ENCODE peak calls at places on chromosomes 13 and 19, in ten cellular contexts. L is WTC11; S is GDM1; K is thoracic aorta; B is colonic mucosa; R is fibroblast of villous mesenchyme; Y is SW480; C is nephron progenitor cell; X is IMR-90; F is stimulated activated CD4-positive, alpha-beta T cell treated with anti-CD3 and anti-CD28 coated beads, Interleukin-2, amount 100 ng/mL, for 24 hours. M is an unnamed sample.

GRCh38 chr19:33771308-33772101 is 25.2 kb upstream of the KCTD15 start:
- DNase-seq in L (peak), S (peak), K (no peak), B (peak), R (peak), Y (peak), C (peak), X (peak), F (peak), M (peak)

GRCh38 chr19:29006057-29006735 is 206.8 kb downstream of the UQCRFS1 start:
- DNase-seq in L (no peak), S (no peak), K (no peak), B (no peak), R (no peak), Y (no peak), C (no peak), X (peak), F (no peak), M (no peak)

GRCh38 chr13:29877456-29878096 is 27.2 kb upstream of the UBL3 start:
- DNase-seq in L (no peak), S (no peak), K (no peak), B (peak), R (no peak), Y (peak), C (no peak), X (no peak), F (no peak), M (no peak)

GRCh38 chr13:48975101-48975925 is at the start of gene FNDC3A:
- DNase-seq in L (peak), S (peak), K (no peak), B (peak), R (peak), Y (peak), C (peak), X (peak), F (peak), M (peak)

GRCh38 chr19:42683917-42684513 is 56.3 kb downstream of the PSG3 start:
- DNase-seq in L (peak), S (no peak), K (no peak), B (no peak), R (peak), Y (no peak), C (peak), X (peak), F (peak), M (peak)

GRCh38 chr19:5623397-5624153 is 692 bp downstream of the SAFB start:
- DNase-seq in L (no peak), S (no peak), K (no peak), B (peak), R (no peak), Y (no peak), C (no peak), X (no peak), F (no peak), M (no peak)

GRCh38 chr19:19606021-19606420 is 12.5 kb downstream of the PBX4 start:
- DNase-seq in L (no peak), S (no peak), K (no peak), B (peak), R (no peak), Y (peak), C (no peak), X (peak), F (no peak), M (no peak)

GRCh38 chr19:19460258-19460731 is 54.8 kb downstream of the GATAD2A start:
- DNase-seq in L (no peak), S (no peak), K (no peak), B (no peak), R (no peak), Y (no peak), C (no peak), X (peak), F (no peak), M (no peak)

GRCh38 chr19:7983995-7984837 is 21.2 kb downstream of the ELAVL1 start:
- DNase-seq in L (no peak), S (no peak), K (no peak), B (no peak), R (no peak), Y (no peak), C (no peak), X (no peak), F (no peak), M (no peak)

GRCh38 chr19:34994643-34995471 is 5.3 kb upstream of the GRAMD1A start:
- DNase-seq in L (no peak), S (no peak), K (no peak), B (peak), R (no peak), Y (no peak), C (no peak), X (no peak), F (no peak), M (no peak)

GRCh38 chr13:95833713-95834112 is 156.8 kb downstream of the DNAJC3 start:
- DNase-seq in L (no peak), S (no peak), K (no peak), B (no peak), R (peak), Y (no peak), C (no peak), X (peak), F (no peak), M (peak)

GRCh38 chr13:109145631-109146030 is 516.2 kb downstream of the MYO16 start:
- DNase-seq in L (no peak), S (peak), K (no peak), B (peak), R (peak), Y (peak), C (peak), X (peak), F (no peak), M (peak)

GRCh38 chr13:97121894-97122293 is 100.2 kb upstream of the MBNL2 start:
- DNase-seq in L (no peak), S (no peak), K (no peak), B (no peak), R (peak), Y (no peak), C (no peak), X (peak), F (no peak), M (peak)

GRCh38 chr19:35247526-35248309 is 1.1 kb upstream of the LSR start:
- DNase-seq in L (peak), S (no peak), K (no peak), B (peak), R (no peak), Y (peak), C (peak), X (no peak), F (peak), M (no peak)

GRCh38 chr13:33744589-33745369 is 73.2 kb upstream of the RFC3 start:
- DNase-seq in L (no peak), S (no peak), K (no peak), B (no peak), R (no peak), Y (no peak), C (no peak), X (no peak), F (no peak), M (no peak)

GRCh38 chr13:96898212-96898611 is 96.1 kb downstream of the OXGR1 start:
- DNase-seq in L (no peak), S (no peak), K (no peak), B (no peak), R (peak), Y (no peak), C (no peak), X (no peak), F (no peak), M (peak)

GRCh38 chr19:47100290-47100689 is 13.3 kb downstream of the ZC3H4 start:
- DNase-seq in L (no peak), S (no peak), K (no peak), B (no peak), R (no peak), Y (no peak), C (no peak), X (no peak), F (no peak), M (no peak)

GRCh38 chr13:51477149-51477548 is 24.3 kb upstream of the INTS6 start:
- DNase-seq in L (no peak), S (no peak), K (no peak), B (no peak), R (no peak), Y (no peak), C (no peak), X (no peak), F (no peak), M (no peak)

GRCh38 chr19:15200575-15201364 is at the start of gene NOTCH3:
- DNase-seq in L (peak), S (no peak), K (no peak), B (no peak), R (no peak), Y (no peak), C (peak), X (no peak), F (no peak), M (no peak)

GRCh38 chr19:33005440-33005839 is 33.4 kb downstream of the FAAP24 start:
- DNase-seq in L (no peak), S (no peak), K (no peak), B (no peak), R (no peak), Y (no peak), C (no peak), X (no peak), F (no peak), M (no peak)

GRCh38 chr13:74032325-74032724 is 101.9 kb downstream of the KLF12 start:
- DNase-seq in L (no peak), S (no peak), K (no peak), B (no peak), R (no peak), Y (no peak), C (no peak), X (no peak), F (no peak), M (no peak)

GRCh38 chr19:18440421-18440877 is 2.5 kb upstream of the ISYNA1 start:
- DNase-seq in L (peak), S (no peak), K (no peak), B (no peak), R (no peak), Y (peak), C (no peak), X (no peak), F (peak), M (no peak)

GRCh38 chr13:74683411-74683810 is 549.2 kb upstream of the KLF12 start:
- DNase-seq in L (peak), S (no peak), K (no peak), B (no peak), R (peak), Y (no peak), C (no peak), X (no peak), F (no peak), M (peak)

GRCh38 chr13:94829201-94829600 is 116.9 kb upstream of the SOX21 start:
- DNase-seq in L (no peak), S (no peak), K (no peak), B (no peak), R (no peak), Y (no peak), C (no peak), X (no peak), F (no peak), M (no peak)

GRCh38 chr19:4592445-4592844 is 33.0 kb upstream of the SEMA6B start:
- DNase-seq in L (no peak), S (no peak), K (no peak), B (no peak), R (no peak), Y (no peak), C (no peak), X (no peak), F (no peak), M (no peak)

GRCh38 chr19:2188708-2189385 is 25.1 kb downstream of the DOT1L start:
- DNase-seq in L (no peak), S (no peak), K (no peak), B (no peak), R (peak), Y (no peak), C (no peak), X (peak), F (peak), M (no peak)

GRCh38 chr19:28485300-28485699 is 727.7 kb downstream of the UQCRFS1 start:
- DNase-seq in L (no peak), S (no peak), K (no peak), B (peak), R (no peak), Y (peak), C (no peak), X (no peak), F (no peak), M (no peak)

GRCh38 chr19:3743486-3743885 is 18.0 kb downstream of the APBA3 start:
- DNase-seq in L (no peak), S (no peak), K (no peak), B (no peak), R (no peak), Y (no peak), C (no peak), X (no peak), F (no peak), M (peak)

GRCh38 chr19:56476671-56477428 is at the start of gene ZNF667:
- DNase-seq in L (no peak), S (no peak), K (peak), B (peak), R (peak), Y (no peak), C (no peak), X (peak), F (no peak), M (no peak)